ENCODE peak calls at places on chromosome 5, in eight cellular contexts. U is GM03348; E is H9; F is caudate nucleus; Y is NCI-H2081; V is kidney; C is stimulated activated CD8-positive, alpha-beta memory T cell treated with anti-CD3 and anti-CD28 coated beads, Interleukin-15, amount 100 ng/mL, for 4 hours; Z is natural killer cell. X is an unnamed sample.

GRCh38 chr5:107217721-107218130 is 453.0 kb downstream of the EFNA5 start:
- DNase-seq in Y (peak), C (no peak), V (peak), U (no peak), E (no peak), F (no peak), Z (no peak), X (no peak)

GRCh38 chr5:120139039-120139438 is 325.1 kb upstream of the PRR16 start:
- DNase-seq in Y (no peak), Z (no peak), V (no peak), E (no peak), F (no peak), C (no peak), U (peak), X (no peak)

GRCh38 chr5:133327946-133328401 is 276.2 kb downstream of the HSPA4 start:
- DNase-seq in Y (no peak), E (peak), V (peak), C (no peak), Z (no peak), U (no peak), F (no peak), X (peak)

GRCh38 chr5:32767948-32768427 is 56.9 kb downstream of the NPR3 start:
- DNase-seq in F (no peak), Z (no peak), V (no peak), U (peak), C (no peak), E (no peak), Y (no peak), X (no peak)

GRCh38 chr5:179986328-179986727 is 78.6 kb upstream of the TBC1D9B start:
- DNase-seq in V (no peak), Y (no peak), U (no peak), Z (no peak), E (no peak), F (no peak), C (no peak), X (no peak)

GRCh38 chr5:15926586-15926985 is 253.0 kb downstream of the MARCHF11 start:
- DNase-seq in V (no peak), C (no peak), F (no peak), U (no peak), Y (no peak), Z (no peak), E (no peak), X (no peak)

GRCh38 chr5:114387433-114387832 is 25.6 kb downstream of the KCNN2 start:
- DNase-seq in F (no peak), C (no peak), Z (no peak), E (no peak), V (no peak), Y (no peak), U (no peak), X (no peak)

GRCh38 chr5:33834334-33834733 is 57.5 kb downstream of the ADAMTS12 start:
- DNase-seq in F (no peak), E (no peak), Y (no peak), Z (no peak), V (no peak), C (no peak), U (no peak), X (no peak)

GRCh38 chr5:176609724-176610429 is at the start of gene GPRIN1:
- DNase-seq in Z (peak), F (no peak), C (no peak), V (no peak), U (peak), E (peak), Y (peak), X (peak)

GRCh38 chr5:32707394-32707997 is 3.6 kb upstream of the NPR3 start:
- DNase-seq in Z (no peak), U (peak), C (no peak), F (no peak), E (no peak), V (no peak), Y (peak), X (no peak)

GRCh38 chr5:88889165-88890069 is 6.4 kb upstream of the MEF2C start:
- DNase-seq in F (no peak), Y (peak), E (peak), C (no peak), Z (no peak), V (peak), U (peak), X (peak)

GRCh38 chr5:152379331-152379730 is 25.7 kb downstream of the NMUR2 start:
- DNase-seq in Y (no peak), Z (no peak), E (no peak), V (no peak), C (no peak), U (no peak), F (no peak), X (no peak)

GRCh38 chr5:38347896-38348295 is 89.5 kb downstream of the EGFLAM start:
- DNase-seq in C (no peak), U (no peak), E (no peak), F (no peak), Y (no peak), Z (no peak), V (no peak), X (no peak)

GRCh38 chr5:150781706-150782614 is 3.4 kb downstream of the SMIM3 start:
- DNase-seq in C (no peak), F (no peak), V (peak), Y (no peak), E (peak), U (peak), Z (no peak), X (no peak)

GRCh38 chr5:135034186-135034962 is at the start of gene PITX1:
- DNase-seq in F (no peak), C (peak), Y (no peak), V (peak), Z (no peak), E (peak), U (peak), X (no peak)

GRCh38 chr5:96861044-96861443 is 15.3 kb upstream of the ERAP2 start:
- DNase-seq in C (no peak), V (no peak), E (no peak), U (no peak), Z (no peak), Y (no peak), F (no peak), X (no peak)

GRCh38 chr5:137733011-137733410 is 2.9 kb downstream of the KLHL3 start:
- DNase-seq in C (no peak), E (no peak), F (no peak), Y (no peak), V (no peak), Z (no peak), U (no peak), X (no peak)

GRCh38 chr5:151284392-151284967 is 19.1 kb downstream of the SLC36A3 start:
- DNase-seq in U (no peak), Y (no peak), E (peak), C (no peak), V (no peak), Z (no peak), F (no peak), X (no peak)

GRCh38 chr5:96321371-96321770 is 111.7 kb downstream of the PCSK1 start:
- DNase-seq in Z (no peak), U (peak), C (no peak), E (no peak), V (no peak), Y (no peak), F (no peak), X (no peak)

GRCh38 chr5:176427971-176428370 is 11.6 kb upstream of the CLTB start:
- DNase-seq in F (no peak), V (no peak), Z (no peak), C (no peak), E (no peak), Y (no peak), U (no peak), X (no peak)

GRCh38 chr5:127875235-127876021 is 172.2 kb downstream of the CCDC192 start:
- DNase-seq in E (peak), V (peak), U (no peak), F (no peak), Z (no peak), C (no peak), Y (peak), X (no peak)

X was measured in spleen.